ENCODE peak calls at places on chromosomes 5 and 9, in seven cellular contexts. Y, E, A, C, R, N and K are unnamed samples.

GRCh38 chr5:141695627-141696180 is 13.7 kb upstream of the ARAP3 start:
- DNase-seq in N (no peak), E (no peak), R (peak), C (no peak), Y (no peak), A (no peak), K (peak)

GRCh38 chr9:127862075-127863011 is 7.9 kb upstream of the ENG start:
- DNase-seq in R (no peak), C (no peak), E (no peak), A (no peak), Y (no peak), N (peak), K (no peak)

GRCh38 chr9:129549139-129549538 is 71.8 kb downstream of the C9orf50 start:
- DNase-seq in C (no peak), N (no peak), Y (peak), E (no peak), A (no peak), R (no peak), K (no peak)

GRCh38 chr9:96176901-96177718 is 124.9 kb downstream of the HSD17B3 start:
- DNase-seq in A (no peak), N (no peak), Y (peak), R (no peak), E (no peak), C (peak), K (no peak)

GRCh38 chr5:3490962-3491477 is 104.6 kb upstream of the IRX1 start:
- DNase-seq in A (no peak), E (no peak), Y (no peak), R (no peak), C (no peak), N (no peak), K (no peak)

GRCh38 chr9:12640021-12640587 is 53.1 kb upstream of the TYRP1 start:
- DNase-seq in N (peak), Y (no peak), C (peak), E (peak), R (peak), A (peak), K (peak)

GRCh38 chr9:81848472-81848871 is 79.8 kb upstream of the SPATA31D4 start:
- DNase-seq in N (peak), R (peak), Y (no peak), C (no peak), E (peak), A (no peak), K (peak)

GRCh38 chr5:103745353-103746065 is 182.9 kb upstream of the NUDT12 start:
- DNase-seq in Y (no peak), A (no peak), N (no peak), C (no peak), R (no peak), E (no peak), K (no peak)

GRCh38 chr9:127398715-127399400 is 1.9 kb downstream of the SLC2A8 start:
- DNase-seq in A (no peak), N (no peak), E (no peak), Y (no peak), C (no peak), R (no peak), K (no peak)

GRCh38 chr5:6399978-6400910 is 21.9 kb upstream of the MED10 start:
- DNase-seq in C (no peak), N (peak), E (peak), R (peak), A (no peak), Y (peak), K (peak)

GRCh38 chr9:93132946-93133640 is 958 bp downstream of the NINJ1 start:
- DNase-seq in C (peak), Y (peak), A (peak), N (no peak), E (no peak), R (no peak), K (no peak)

GRCh38 chr9:124308606-124309310 is 51.0 kb downstream of the NEK6 start:
- DNase-seq in Y (no peak), N (no peak), A (no peak), E (no peak), R (no peak), C (peak), K (no peak)

GRCh38 chr5:91382530-91383026 is 539 bp downstream of the ARRDC3 start:
- DNase-seq in A (peak), N (peak), E (peak), R (peak), Y (peak), C (peak), K (no peak)

GRCh38 chr9:97487107-97487506 is 14.4 kb upstream of the TMOD1 start:
- DNase-seq in E (peak), C (peak), N (no peak), A (peak), Y (no peak), R (peak), K (peak)

GRCh38 chr9:35791321-35791921 is at the start of gene NPR2:
- DNase-seq in C (peak), R (peak), A (no peak), Y (peak), E (peak), N (peak), K (no peak)

GRCh38 chr5:111563041-111563822 is 50.9 kb upstream of the STARD4 start:
- DNase-seq in Y (no peak), C (no peak), N (peak), E (peak), R (peak), A (no peak), K (peak)

GRCh38 chr5:39211773-39212172 is 7.6 kb downstream of the FYB1 start:
- DNase-seq in N (no peak), Y (no peak), A (no peak), C (no peak), E (no peak), R (no peak), K (no peak)

GRCh38 chr9:2018764-2019548 is 3.8 kb downstream of the SMARCA2 start:
- DNase-seq in Y (no peak), A (no peak), E (no peak), R (no peak), C (no peak), N (no peak), K (no peak)

GRCh38 chr5:30894811-30895210 is 298.7 kb upstream of the CDH6 start:
- DNase-seq in N (no peak), Y (no peak), C (no peak), E (peak), R (peak), A (no peak), K (peak)

GRCh38 chr5:125093776-125094175 is 347.3 kb upstream of the ZNF608 start:
- DNase-seq in N (peak), E (peak), Y (no peak), R (peak), C (peak), A (no peak), K (peak)

GRCh38 chr5:135428586-135428985 is 18.6 kb downstream of the DCANP1 start:
- DNase-seq in N (no peak), A (no peak), Y (no peak), E (no peak), R (no peak), C (no peak), K (no peak)

GRCh38 chr9:92668746-92669526 is 995 bp downstream of the IPPK start:
- DNase-seq in E (peak), N (peak), R (peak), A (peak), C (peak), Y (peak), K (peak)

GRCh38 chr9:79701651-79702050 is 129.9 kb downstream of the TLE4 start:
- DNase-seq in Y (no peak), A (no peak), C (no peak), N (peak), R (peak), E (no peak), K (no peak)

GRCh38 chr5:167934561-167934971 is 356.9 kb upstream of the WWC1 start:
- DNase-seq in R (peak), A (no peak), C (peak), E (no peak), N (no peak), Y (no peak), K (peak)

GRCh38 chr5:180098991-180099732 is 27.6 kb upstream of the RNF130 start:
- DNase-seq in A (no peak), Y (no peak), R (no peak), E (no peak), C (no peak), N (no peak), K (no peak)

GRCh38 chr5:170278611-170279500 is 18.7 kb downstream of the LCP2 start:
- DNase-seq in A (no peak), R (no peak), N (no peak), E (no peak), Y (peak), C (peak), K (no peak)

GRCh38 chr9:36037580-36038169 is 962 bp downstream of the RECK start:
- DNase-seq in C (no peak), A (no peak), N (peak), R (no peak), E (no peak), Y (no peak), K (no peak)

GRCh38 chr9:123111427-123111826 is 78.0 kb downstream of the GPR21 start:
- DNase-seq in C (no peak), R (no peak), N (no peak), E (no peak), A (no peak), Y (no peak), K (no peak)

GRCh38 chr5:32712463-32713395 is 1.6 kb downstream of the NPR3 start:
- DNase-seq in E (peak), A (no peak), C (peak), N (peak), Y (peak), R (peak), K (no peak)
- H3K9ac ChIP-seq in E (peak), A (no peak), C (no peak), N (peak), Y (no peak), R (peak), K (peak)

GRCh38 chr9:38053697-38054461 is 15.1 kb downstream of the SHB start:
- DNase-seq in R (no peak), A (no peak), N (no peak), C (no peak), Y (no peak), E (no peak), K (no peak)

GRCh38 chr9:38057416-38058195 is 11.4 kb downstream of the SHB start:
- DNase-seq in A (peak), Y (no peak), C (peak), R (no peak), N (no peak), E (no peak), K (no peak)

GRCh38 chr9:38058452-38059232 is 10.4 kb downstream of the SHB start:
- DNase-seq in E (no peak), R (no peak), A (peak), Y (peak), N (no peak), C (no peak), K (no peak)

GRCh38 chr9:38052147-38052546 is 16.9 kb downstream of the SHB start:
- DNase-seq in R (no peak), A (no peak), C (no peak), Y (peak), N (no peak), E (no peak), K (no peak)

GRCh38 chr9:38054653-38055052 is 14.4 kb downstream of the SHB start:
- DNase-seq in C (no peak), Y (no peak), E (no peak), A (no peak), R (no peak), N (no peak), K (no peak)
- H3K9ac ChIP-seq in C (no peak), Y (no peak), E (no peak), A (no peak), R (no peak), N (no peak), K (no peak)

GRCh38 chr5:145960166-145960565 is 23.8 kb downstream of the SH3RF2 start:
- DNase-seq in Y (no peak), C (no peak), E (no peak), R (no peak), N (no peak), A (no peak), K (no peak)

GRCh38 chr5:145962001-145962400 is 25.6 kb downstream of the SH3RF2 start:
- DNase-seq in R (no peak), A (no peak), E (no peak), C (peak), N (no peak), Y (no peak), K (no peak)

GRCh38 chr5:145957388-145957787 is 21.0 kb downstream of the SH3RF2 start:
- DNase-seq in N (no peak), R (no peak), C (no peak), E (no peak), A (no peak), Y (no peak), K (no peak)

GRCh38 chr5:145958463-145958862 is 22.1 kb downstream of the SH3RF2 start:
- DNase-seq in N (no peak), E (no peak), R (no peak), Y (no peak), A (no peak), C (no peak), K (no peak)

GRCh38 chr5:145960848-145961600 is 24.6 kb downstream of the SH3RF2 start:
- DNase-seq in C (no peak), R (peak), N (no peak), E (peak), Y (no peak), A (peak), K (peak)
- H3K9ac ChIP-seq in C (no peak), R (no peak), N (no peak), E (no peak), Y (no peak), A (no peak), K (peak)

DNA sequence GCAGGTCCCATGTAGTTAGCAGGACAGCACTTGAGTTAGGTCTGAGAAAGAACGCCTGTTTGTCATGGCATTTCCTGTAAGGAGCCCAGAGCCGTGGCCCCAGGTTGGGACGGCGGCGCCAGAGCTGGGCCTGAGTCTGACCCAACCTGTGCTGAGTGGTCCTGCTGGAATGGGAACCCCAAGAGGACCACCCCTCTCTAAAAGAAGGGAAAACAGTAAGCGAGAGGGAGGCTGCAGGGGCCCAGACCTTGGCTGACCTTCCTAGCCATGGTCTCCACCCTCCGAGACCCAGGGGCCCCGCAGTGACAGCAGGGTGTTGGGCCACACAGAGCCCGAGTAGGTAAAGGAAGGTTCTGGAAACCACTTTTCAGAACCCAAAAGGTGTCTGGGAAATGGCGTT is 1.8 kb upstream of the LRRC14B start:
- DNase-seq in A (no peak), Y (no peak), E (no peak), R (no peak), N (no peak), C (no peak), K (no peak)
- H3K9ac ChIP-seq in A (no peak), Y (no peak), E (no peak), R (no peak), N (no peak), C (no peak), K (no peak)

GRCh38 chr5:80035839-80036238 is 691 bp downstream of the THBS4 start:
- DNase-seq in E (no peak), N (no peak), C (no peak), R (no peak), Y (no peak), A (no peak), K (no peak)

GRCh38 chr5:80036621-80037020 is 1.5 kb downstream of the THBS4 start:
- DNase-seq in R (no peak), C (no peak), E (no peak), A (no peak), N (no peak), Y (no peak), K (no peak)

GRCh38 chr5:80034559-80034958 is 589 bp upstream of the THBS4 start:
- DNase-seq in A (no peak), R (no peak), C (no peak), Y (no peak), N (peak), E (no peak), K (no peak)

GRCh38 chr5:80033513-80033912 is 1.6 kb upstream of the THBS4 start:
- DNase-seq in Y (no peak), E (no peak), C (no peak), R (no peak), N (no peak), A (no peak), K (no peak)

DNA sequence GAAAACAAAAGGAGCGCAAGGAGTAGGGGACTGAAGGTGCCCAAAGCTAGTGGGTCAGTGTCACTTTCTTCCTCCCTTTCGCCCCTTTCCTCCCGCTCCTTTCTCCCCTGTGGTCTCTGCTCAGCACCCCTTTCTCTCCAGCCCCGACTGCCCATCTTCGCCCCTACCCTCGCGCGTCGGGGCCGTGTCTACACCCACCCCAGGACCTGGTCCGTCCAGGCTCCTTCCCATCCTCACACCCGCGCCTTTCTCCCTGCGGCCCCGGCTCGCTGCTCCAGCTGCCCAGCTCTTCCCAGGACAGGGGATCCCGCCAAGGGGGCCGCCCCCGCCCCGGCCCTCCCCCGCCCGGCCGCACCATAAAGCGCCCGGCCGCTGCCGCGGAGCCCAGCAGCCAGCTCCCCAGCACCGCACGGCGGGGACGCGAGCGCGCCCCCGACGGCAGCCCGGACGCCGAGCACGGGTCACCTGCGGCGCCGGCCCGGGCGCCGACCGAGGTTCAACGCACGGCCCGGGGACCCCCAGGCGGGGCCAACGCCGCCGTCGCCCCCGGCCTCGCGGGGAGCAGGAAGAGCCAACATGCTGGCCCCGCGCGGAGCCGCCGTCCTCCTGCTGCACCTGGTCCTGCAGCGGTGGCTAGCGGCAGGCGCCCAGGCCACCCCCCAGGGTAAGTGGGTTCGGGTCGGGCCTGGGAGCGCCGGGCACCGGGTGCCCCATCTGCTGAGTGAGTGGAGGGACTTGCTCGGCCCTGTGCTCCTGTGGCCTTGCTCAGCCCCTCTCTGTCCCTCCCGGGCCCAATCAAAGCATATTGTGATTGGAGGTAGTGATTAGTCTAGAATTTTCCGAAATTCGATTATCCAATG is at the start of gene THBS4:
- DNase-seq in N (no peak), A (no peak), Y (peak), R (no peak), E (no peak), C (peak), K (no peak)
- H3K9ac ChIP-seq in N (no peak), A (no peak), Y (no peak), R (no peak), E (no peak), C (peak), K (no peak)

GRCh38 chr9:114370985-114371335 is 16.8 kb downstream of the AKNA start:
- DNase-seq in A (no peak), C (no peak), Y (peak), E (no peak), R (no peak), N (no peak), K (no peak)
- H3K9ac ChIP-seq in A (no peak), C (peak), Y (no peak), E (no peak), R (no peak), N (no peak), K (no peak)

DNA sequence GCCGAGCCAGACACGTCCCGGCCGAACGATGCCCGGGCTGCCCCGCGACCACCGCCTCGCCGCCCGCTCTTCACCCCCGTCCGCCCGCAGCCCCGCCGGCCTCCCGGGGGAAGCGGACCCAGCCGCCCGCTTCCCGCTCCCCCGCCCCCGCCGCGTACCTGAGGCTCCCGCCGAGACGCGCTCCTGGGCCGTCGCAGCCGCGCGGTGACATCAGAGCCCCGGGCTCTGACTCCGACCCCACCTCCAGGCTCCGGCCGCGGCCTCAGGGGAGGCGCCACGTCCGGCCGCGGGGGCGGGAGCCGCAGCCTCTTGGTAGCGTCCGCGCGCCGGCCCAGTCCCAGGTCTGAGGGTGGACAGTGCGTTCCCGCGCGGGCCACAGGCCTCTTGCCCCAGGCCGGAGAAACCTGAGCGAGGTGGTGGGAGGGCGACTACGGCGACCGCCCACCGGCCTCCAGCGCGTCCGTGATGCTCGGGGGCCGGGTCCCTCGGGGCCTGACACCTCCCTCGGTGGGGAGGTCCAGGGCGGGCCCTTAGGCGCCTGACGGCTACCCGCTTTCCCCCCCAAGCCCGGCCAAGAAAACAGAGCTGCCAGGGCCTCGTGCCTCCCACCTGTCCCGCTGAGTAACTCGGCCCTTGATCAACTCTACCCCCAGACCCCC is at the start of gene SHROOM1:
- DNase-seq in E (peak), C (peak), N (peak), A (peak), Y (peak), R (peak), K (peak)
- H3K9ac ChIP-seq in E (peak), C (peak), N (peak), A (peak), Y (peak), R (peak), K (peak)

GRCh38 chr9:91245432-91246313 is 116.0 kb downstream of the AUH start:
- DNase-seq in R (peak), A (no peak), Y (no peak), C (no peak), E (peak), N (no peak), K (peak)

GRCh38 chr9:91247278-91247677 is 114.4 kb downstream of the AUH start:
- DNase-seq in Y (no peak), R (no peak), N (no peak), C (no peak), E (no peak), A (no peak), K (no peak)

GRCh38 chr9:91248707-91249106 is 113.0 kb downstream of the AUH start:
- DNase-seq in R (no peak), E (peak), C (no peak), Y (no peak), N (no peak), A (no peak), K (no peak)

GRCh38 chr9:91243029-91243428 is 118.7 kb downstream of the AUH start:
- DNase-seq in N (no peak), Y (no peak), E (no peak), C (no peak), R (no peak), A (no peak), K (no peak)

DNA sequence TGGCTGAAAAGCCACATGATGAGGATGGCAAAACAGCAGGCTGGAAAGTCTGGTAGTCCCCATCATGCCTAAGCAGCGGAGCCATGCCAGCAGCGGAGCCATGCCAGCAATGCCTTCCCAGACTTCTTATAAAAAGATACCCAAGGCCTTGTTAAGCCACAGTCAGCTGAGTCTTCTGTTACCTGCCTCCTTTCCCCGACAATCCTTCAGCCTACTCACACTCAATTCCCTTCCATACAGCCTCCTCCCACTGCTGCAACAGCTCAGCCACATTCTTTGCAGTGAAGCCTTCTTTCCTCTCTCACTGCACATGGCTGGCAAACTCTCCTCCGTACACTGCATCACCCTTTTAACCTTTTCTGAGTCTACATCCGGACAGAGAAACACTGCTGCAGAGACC is 114.9 kb downstream of the AUH start:
- DNase-seq in Y (no peak), C (no peak), E (peak), A (no peak), R (peak), N (no peak), K (no peak)
- H3K9ac ChIP-seq in Y (no peak), C (no peak), E (no peak), A (no peak), R (no peak), N (no peak), K (no peak)